ENCODE peak calls at places on chromosome 5, in six cellular contexts. C, P, L, E, Y and R are unnamed samples.

GRCh38 chr5:55582256-55582655 is 47.5 kb upstream of the PLPP1 start:
- DNase-seq in L (no peak), Y (no peak), E (no peak), P (no peak), C (no peak), R (no peak)

GRCh38 chr5:120241400-120241799 is 222.7 kb upstream of the PRR16 start:
- DNase-seq in L (no peak), Y (no peak), P (no peak), E (no peak), C (no peak), R (no peak)

GRCh38 chr5:112529525-112529924 is 110.4 kb upstream of the EPB41L4A start:
- DNase-seq in Y (no peak), L (no peak), C (no peak), E (peak; percentile 3), P (no peak), R (peak; percentile 6)

GRCh38 chr5:5381259-5382006 is 41.0 kb upstream of the ICE1 start:
- DNase-seq in E (no peak), C (no peak), P (no peak), Y (no peak), L (no peak), R (no peak)

GRCh38 chr5:17123010-17123409 is 94.4 kb upstream of the BASP1 start:
- DNase-seq in C (no peak), Y (no peak), P (no peak), L (no peak), E (no peak), R (no peak)

GRCh38 chr5:10162468-10162867 is 87.2 kb downstream of the ATPSCKMT start:
- DNase-seq in L (no peak), E (no peak), Y (no peak), P (no peak), C (no peak), R (no peak)

GRCh38 chr5:151068571-151069197 is 12.2 kb downstream of the TNIP1 start:
- DNase-seq in C (peak; percentile 21), P (no peak), L (no peak), Y (no peak), E (no peak), R (no peak)

GRCh38 chr5:76691470-76692273 is 24.3 kb upstream of the F2R start:
- DNase-seq in P (no peak), L (no peak), E (no peak), C (no peak), Y (no peak), R (no peak)

GRCh38 chr5:100827481-100827889 is 75.6 kb downstream of the ST8SIA4 start:
- DNase-seq in Y (no peak), P (no peak), E (no peak), L (no peak), C (no peak), R (no peak)

GRCh38 chr5:18745988-18746615 is 1111.8 kb downstream of the TAF11L14 start:
- DNase-seq in C (peak; percentile 77), L (no peak), Y (no peak), E (peak; percentile 35), P (no peak), R (peak; percentile 45)

GRCh38 chr5:138240690-138241385 is 27.7 kb upstream of the CDC23 start:
- DNase-seq in C (peak; percentile 7), L (no peak), E (no peak), P (no peak), Y (no peak), R (no peak)

GRCh38 chr5:172616730-172617129 is 24.3 kb upstream of the NEURL1B start:
- DNase-seq in L (no peak), P (no peak), Y (no peak), C (no peak), E (no peak), R (no peak)

GRCh38 chr5:150510460-150511263 is 2.7 kb downstream of the NDST1 start:
- DNase-seq in Y (no peak), L (no peak), E (no peak), P (no peak), C (no peak), R (peak; percentile 92)

GRCh38 chr5:17248999-17249634 is 31.7 kb downstream of the BASP1 start:
- DNase-seq in P (no peak), E (peak; percentile 99), L (no peak), Y (no peak), C (no peak), R (no peak)

GRCh38 chr5:170660531-170660930 is 123.0 kb upstream of the GABRP start:
- DNase-seq in C (no peak), E (no peak), L (no peak), Y (no peak), P (no peak), R (no peak)

GRCh38 chr5:58439094-58439644 is 20.7 kb downstream of the PLK2 start:
- DNase-seq in E (no peak), L (no peak), C (no peak), Y (no peak), P (no peak), R (no peak)

GRCh38 chr5:20294696-20295095 is 306.7 kb upstream of the CDH18 start:
- DNase-seq in L (no peak), C (no peak), P (no peak), E (no peak), Y (no peak), R (no peak)

GRCh38 chr5:147887026-147887627 is 8.6 kb downstream of the SCGB3A2 start:
- DNase-seq in L (no peak), E (peak; percentile 2), P (no peak), Y (no peak), C (no peak), R (peak; percentile 3)

GRCh38 chr5:171773106-171773505 is 12.5 kb upstream of the SMIM23 start:
- DNase-seq in E (no peak), Y (no peak), L (no peak), P (peak; percentile 60), C (no peak), R (no peak)

GRCh38 chr5:134079748-134080581 is 34.5 kb upstream of the TCF7 start:
- DNase-seq in C (no peak), E (no peak), L (peak; percentile 59), Y (no peak), P (no peak), R (no peak)

GRCh38 chr5:493758-494157 is 30.5 kb downstream of the SLC9A3 start:
- DNase-seq in L (no peak), E (no peak), C (no peak), Y (no peak), P (no peak), R (no peak)

GRCh38 chr5:126680215-126680817 is 79.6 kb downstream of the PHAX start:
- DNase-seq in P (peak; percentile 90), L (no peak), Y (peak; percentile 27), C (peak; percentile 38), E (peak; percentile 35), R (no peak)

GRCh38 chr5:40066616-40067015 is 613.1 kb upstream of the PTGER4 start:
- DNase-seq in C (no peak), E (no peak), L (no peak), Y (no peak), P (no peak), R (no peak)

GRCh38 chr5:175872287-175873089 is 1.1 kb downstream of the CPLX2 start:
- DNase-seq in Y (no peak), C (no peak), E (no peak), P (no peak), L (no peak), R (peak; percentile 50)

GRCh38 chr5:72380491-72381274 is 60.5 kb downstream of the PTCD2 start:
- DNase-seq in L (no peak), P (no peak), C (no peak), Y (no peak), E (no peak), R (no peak)

GRCh38 chr5:144117412-144117811 is 53.0 kb downstream of the YIPF5 start:
- DNase-seq in L (no peak), P (no peak), C (no peak), Y (no peak), E (no peak), R (no peak)

GRCh38 chr5:96141749-96142148 is 180.1 kb upstream of the ELL2 start:
- DNase-seq in L (no peak), C (no peak), E (no peak), Y (no peak), P (no peak), R (peak; percentile 60)